ENCODE peak calls at places on chromosomes 7 and 10, in six cellular contexts. One of them, this sample, is unnamed. For H3K4me1 and H3K27me3, the result is how much of the 10 kb centered on the place peaks cover.

GRCh38 chr10:122149138-122149606 is 121.9 kb upstream of the BTBD16 start:
- DNase-seq in NT2/D1: no peak
- DNase-seq in heart right ventricle: peak
- DNase-seq in esophagus squamous epithelium: no peak
- DNase-seq in testis: no peak
- DNase-seq in effector memory CD4-positive, alpha-beta T cell: no peak
- DNase-seq in this sample: no peak

GRCh38 chr7:127365164-127365956 is 27.1 kb downstream of the ZNF800 start:
- DNase-seq in NT2/D1: no peak
- DNase-seq in heart right ventricle: no peak
- DNase-seq in esophagus squamous epithelium: no peak
- DNase-seq in testis: no peak
- DNase-seq in effector memory CD4-positive, alpha-beta T cell: no peak
- DNase-seq in this sample: no peak

GRCh38 chr10:117651121-117651520 is 108.6 kb downstream of the EMX2 start:
- DNase-seq in NT2/D1: no peak
- DNase-seq in heart right ventricle: no peak
- DNase-seq in esophagus squamous epithelium: no peak
- DNase-seq in testis: no peak
- DNase-seq in effector memory CD4-positive, alpha-beta T cell: no peak
- DNase-seq in this sample: no peak

GRCh38 chr7:37405603-37406122 is 43.0 kb downstream of the ELMO1 start:
- DNase-seq in NT2/D1: no peak
- DNase-seq in heart right ventricle: peak
- DNase-seq in esophagus squamous epithelium: no peak
- DNase-seq in testis: peak
- DNase-seq in effector memory CD4-positive, alpha-beta T cell: no peak
- DNase-seq in this sample: no peak

GRCh38 chr10:12350925-12351324 is 1.6 kb downstream of the CAMK1D start:
- DNase-seq in NT2/D1: no peak
- DNase-seq in heart right ventricle: no peak
- DNase-seq in esophagus squamous epithelium: no peak
- DNase-seq in testis: no peak
- DNase-seq in effector memory CD4-positive, alpha-beta T cell: no peak
- DNase-seq in this sample: no peak

GRCh38 chr10:124741281-124741921 is 2.8 kb downstream of the FAM53B start:
- DNase-seq in NT2/D1: peak
- DNase-seq in heart right ventricle: peak
- DNase-seq in esophagus squamous epithelium: no peak
- DNase-seq in testis: peak
- DNase-seq in effector memory CD4-positive, alpha-beta T cell: peak
- DNase-seq in this sample: peak

GRCh38 chr7:64802699-64803098 is 8.5 kb downstream of the ZNF138 start:
- DNase-seq in NT2/D1: no peak
- DNase-seq in heart right ventricle: no peak
- DNase-seq in esophagus squamous epithelium: no peak
- DNase-seq in testis: no peak
- DNase-seq in effector memory CD4-positive, alpha-beta T cell: no peak
- DNase-seq in this sample: peak

GRCh38 chr7:131106681-131107342 is 220.9 kb upstream of the MKLN1 start:
- DNase-seq in NT2/D1: no peak
- DNase-seq in heart right ventricle: peak
- DNase-seq in esophagus squamous epithelium: no peak
- DNase-seq in testis: peak
- DNase-seq in effector memory CD4-positive, alpha-beta T cell: peak
- DNase-seq in this sample: peak

GRCh38 chr7:36018816-36019484 is 134.1 kb upstream of the EEPD1 start:
- DNase-seq in NT2/D1: no peak
- DNase-seq in heart right ventricle: no peak
- DNase-seq in esophagus squamous epithelium: no peak
- DNase-seq in testis: no peak
- DNase-seq in effector memory CD4-positive, alpha-beta T cell: no peak
- DNase-seq in this sample: no peak

GRCh38 chr10:132429281-132430230 is 32.6 kb downstream of the PWWP2B start:
- DNase-seq in NT2/D1: no peak
- DNase-seq in heart right ventricle: no peak
- DNase-seq in esophagus squamous epithelium: no peak
- DNase-seq in testis: no peak
- DNase-seq in effector memory CD4-positive, alpha-beta T cell: no peak
- DNase-seq in this sample: no peak

GRCh38 chr10:86955501-86956194 is 1.8 kb downstream of the MMRN2 start:
- DNase-seq in NT2/D1: no peak
- DNase-seq in heart right ventricle: peak
- DNase-seq in esophagus squamous epithelium: no peak
- DNase-seq in testis: no peak
- DNase-seq in effector memory CD4-positive, alpha-beta T cell: no peak
- DNase-seq in this sample: no peak

GRCh38 chr10:5813341-5814109 is at the start of gene GDI2:
- DNase-seq in NT2/D1: peak
- DNase-seq in heart right ventricle: peak
- DNase-seq in esophagus squamous epithelium: peak
- DNase-seq in testis: peak
- DNase-seq in effector memory CD4-positive, alpha-beta T cell: peak
- DNase-seq in this sample: peak

GRCh38 chr10:132893090-132893489 is 49.3 kb downstream of the CFAP46 start:
- DNase-seq in NT2/D1: no peak
- DNase-seq in heart right ventricle: no peak
- DNase-seq in esophagus squamous epithelium: no peak
- DNase-seq in testis: no peak
- DNase-seq in effector memory CD4-positive, alpha-beta T cell: no peak
- DNase-seq in this sample: no peak

GRCh38 chr7:7351832-7352231 is 169.5 kb downstream of the C1GALT1 start:
- DNase-seq in NT2/D1: peak
- DNase-seq in heart right ventricle: no peak
- DNase-seq in esophagus squamous epithelium: no peak
- DNase-seq in testis: no peak
- DNase-seq in effector memory CD4-positive, alpha-beta T cell: no peak
- DNase-seq in this sample: peak

GRCh38 chr7:5382281-5383041 is 41.2 kb downstream of the TNRC18 start:
- DNase-seq in NT2/D1: peak
- DNase-seq in heart right ventricle: no peak
- DNase-seq in esophagus squamous epithelium: no peak
- DNase-seq in testis: peak
- DNase-seq in effector memory CD4-positive, alpha-beta T cell: no peak
- DNase-seq in this sample: no peak

GRCh38 chr7:100366411-100367250 is 6.7 kb upstream of the PILRA start:
- DNase-seq in NT2/D1: no peak
- DNase-seq in heart right ventricle: no peak
- DNase-seq in esophagus squamous epithelium: no peak
- DNase-seq in testis: no peak
- DNase-seq in effector memory CD4-positive, alpha-beta T cell: no peak
- DNase-seq in this sample: no peak

GRCh38 chr10:53088956-53089355 is 316.4 kb upstream of the MBL2 start:
- DNase-seq in NT2/D1: no peak
- DNase-seq in heart right ventricle: no peak
- DNase-seq in esophagus squamous epithelium: no peak
- DNase-seq in testis: no peak
- DNase-seq in effector memory CD4-positive, alpha-beta T cell: no peak
- DNase-seq in this sample: no peak

GRCh38 chr7:129948877-129949291 is 3.9 kb downstream of the UBE2H start:
- DNase-seq in NT2/D1: peak
- DNase-seq in heart right ventricle: peak
- DNase-seq in esophagus squamous epithelium: peak
- DNase-seq in testis: peak
- DNase-seq in effector memory CD4-positive, alpha-beta T cell: peak
- DNase-seq in this sample: peak
- H3K4me1 ChIP-seq in NT2/D1: under half
- H3K4me1 ChIP-seq in heart right ventricle: under half
- H3K4me1 ChIP-seq in esophagus squamous epithelium: half or more
- H3K4me1 ChIP-seq in testis: under half
- H3K4me1 ChIP-seq in effector memory CD4-positive, alpha-beta T cell: under half
- H3K4me1 ChIP-seq in this sample: under half

DNA sequence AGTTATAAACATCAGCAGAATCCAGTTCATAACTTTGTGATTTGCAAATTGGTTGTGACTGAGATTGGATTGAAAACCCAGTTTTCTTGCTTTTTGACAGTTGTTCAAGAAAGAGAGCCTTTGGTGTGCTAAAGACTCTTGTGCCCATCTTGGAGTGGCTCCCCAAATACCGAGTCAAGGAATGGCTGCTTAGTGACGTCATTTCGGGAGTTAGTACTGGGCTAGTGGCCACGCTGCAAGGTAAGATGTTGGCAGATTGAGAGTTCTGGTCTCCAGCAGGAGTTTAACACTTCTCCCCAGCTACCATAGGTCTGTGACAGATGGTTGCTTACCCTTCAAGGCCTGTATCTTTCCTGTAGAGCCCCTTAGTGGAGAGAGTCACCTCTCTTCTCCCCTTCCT is 2.6 kb downstream of the SLC26A4 start:
- DNase-seq in NT2/D1: no peak
- DNase-seq in heart right ventricle: no peak
- DNase-seq in esophagus squamous epithelium: no peak
- DNase-seq in testis: no peak
- DNase-seq in effector memory CD4-positive, alpha-beta T cell: no peak
- DNase-seq in this sample: no peak
- H3K27me3 ChIP-seq in NT2/D1: half or more
- H3K27me3 ChIP-seq in heart right ventricle: under half
- H3K27me3 ChIP-seq in esophagus squamous epithelium: under half
- H3K27me3 ChIP-seq in testis: under half
- H3K27me3 ChIP-seq in effector memory CD4-positive, alpha-beta T cell: under half
- H3K27me3 ChIP-seq in this sample: under half

DNA sequence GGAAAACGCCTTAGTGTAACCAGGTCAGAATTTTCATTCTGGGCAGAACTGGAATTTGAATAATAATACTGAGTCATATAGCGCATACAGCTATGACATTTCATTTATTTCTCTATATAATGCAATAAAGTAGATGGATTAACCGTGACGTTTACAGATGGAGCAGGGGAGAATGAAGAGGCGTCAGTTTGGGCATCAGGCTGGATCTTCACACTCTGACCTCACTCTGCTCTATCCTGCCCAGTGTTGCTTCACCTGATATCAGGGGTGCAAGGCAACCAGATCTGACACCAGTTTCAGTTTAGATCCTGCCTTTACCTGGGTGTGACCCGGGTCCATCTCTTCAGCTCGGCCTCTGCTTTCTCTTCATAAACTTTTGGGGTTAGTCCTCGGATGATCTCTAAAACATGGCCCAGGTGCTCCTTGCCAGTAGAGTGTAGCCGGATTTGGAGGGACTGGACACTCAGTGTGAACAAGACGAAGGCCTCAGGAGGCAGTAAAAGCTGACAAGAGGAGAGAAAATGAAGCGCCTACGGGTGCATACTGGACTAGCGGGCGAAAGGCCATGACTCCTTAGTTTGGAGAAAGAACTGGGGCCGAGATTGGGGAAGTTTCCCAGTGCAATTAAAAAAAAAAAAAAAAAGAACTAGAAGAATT is 1.4 kb upstream of the ZYX start:
- DNase-seq in NT2/D1: no peak
- DNase-seq in heart right ventricle: no peak
- DNase-seq in esophagus squamous epithelium: no peak
- DNase-seq in testis: no peak
- DNase-seq in effector memory CD4-positive, alpha-beta T cell: no peak
- DNase-seq in this sample: no peak
- H3K4me1 ChIP-seq in NT2/D1: under half
- H3K4me1 ChIP-seq in heart right ventricle: under half
- H3K4me1 ChIP-seq in esophagus squamous epithelium: half or more
- H3K4me1 ChIP-seq in testis: under half
- H3K4me1 ChIP-seq in effector memory CD4-positive, alpha-beta T cell: under half
- H3K4me1 ChIP-seq in this sample: under half

GRCh38 chr7:122304604-122304975 is at the start of gene FEZF1:
- DNase-seq in NT2/D1: no peak
- DNase-seq in heart right ventricle: no peak
- DNase-seq in esophagus squamous epithelium: no peak
- DNase-seq in testis: no peak
- DNase-seq in effector memory CD4-positive, alpha-beta T cell: no peak
- DNase-seq in this sample: no peak
- H3K27me3 ChIP-seq in NT2/D1: half or more
- H3K27me3 ChIP-seq in heart right ventricle: half or more
- H3K27me3 ChIP-seq in esophagus squamous epithelium: half or more
- H3K27me3 ChIP-seq in testis: under half
- H3K27me3 ChIP-seq in effector memory CD4-positive, alpha-beta T cell: under half
- H3K27me3 ChIP-seq in this sample: under half

This sample was measured in HAP-1.